ENCODE peak calls at places on chromosome 13, in eight cellular contexts. R is psoas muscle, E is adrenal gland, Q is mucosa of descending colon, D is right cardiac atrium, V is left ventricle myocardium inferior, T is sigmoid colon, H is HepG2. A is an unnamed sample.

GRCh38 chr13:63381078-63381859 is 1965.6 kb upstream of the PCDH20 start:
- DNase-seq in D (no peak), H (no peak), R (no peak), Q (no peak), V (no peak), E (no peak), T (no peak), A (no peak)

GRCh38 chr13:75687145-75687763 is 51.1 kb downstream of the LMO7 start:
- DNase-seq in T (no peak), H (peak; percentile 46), E (no peak), R (no peak), Q (peak; percentile 9), V (no peak), D (no peak), A (no peak)

GRCh38 chr13:48155850-48156249 is 60.9 kb upstream of the MED4 start:
- DNase-seq in Q (no peak), V (no peak), T (no peak), E (no peak), D (no peak), H (no peak), R (no peak), A (peak; percentile 83)

GRCh38 chr13:48431987-48432615 is 19.2 kb upstream of the LPAR6 start:
- DNase-seq in R (no peak), V (no peak), E (no peak), Q (no peak), T (no peak), D (no peak), H (peak; percentile 7), A (no peak)

GRCh38 chr13:51004111-51004865 is 94.7 kb downstream of the RNASEH2B start:
- DNase-seq in R (no peak), E (no peak), T (peak; percentile 57), H (no peak), D (no peak), Q (no peak), V (no peak), A (no peak)

GRCh38 chr13:110957181-110957884 is 42.5 kb upstream of the ANKRD10 start:
- DNase-seq in D (no peak), T (no peak), Q (no peak), E (no peak), H (peak; percentile 7), V (no peak), R (no peak), A (no peak)

GRCh38 chr13:68850160-68850559 is 1257.5 kb upstream of the ATXN8OS start:
- DNase-seq in V (no peak), Q (no peak), E (no peak), T (no peak), R (no peak), D (no peak), H (no peak), A (no peak)

GRCh38 chr13:49271264-49271663 is 23.5 kb downstream of the CDADC1 start:
- DNase-seq in E (no peak), H (no peak), V (no peak), Q (no peak), R (no peak), T (no peak), D (no peak), A (no peak)

GRCh38 chr13:26707122-26708006 is 53.2 kb downstream of the GPR12 start:
- DNase-seq in R (no peak), Q (peak; percentile 53), H (peak; percentile 50), E (peak; percentile 44), D (no peak), T (no peak), V (no peak), A (no peak)

GRCh38 chr13:110379905-110380341 is 72.8 kb downstream of the COL4A2 start:
- DNase-seq in Q (no peak), T (no peak), R (no peak), V (no peak), H (no peak), D (no peak), E (no peak), A (no peak)

GRCh38 chr13:114328595-114328994 is 14.3 kb downstream of the CHAMP1 start:
- DNase-seq in R (no peak), E (no peak), D (no peak), H (no peak), T (no peak), Q (peak; percentile 25), V (no peak), A (no peak)

GRCh38 chr13:66895780-66896179 is 334.4 kb downstream of the PCDH9 start:
- DNase-seq in T (no peak), E (no peak), V (no peak), R (no peak), H (no peak), Q (no peak), D (no peak), A (no peak)

GRCh38 chr13:34321986-34322385 is 504.0 kb downstream of the RFC3 start:
- DNase-seq in R (no peak), H (no peak), V (no peak), D (no peak), T (no peak), Q (no peak), E (no peak), A (no peak)

GRCh38 chr13:110010433-110011135 is 224.2 kb upstream of the IRS2 start:
- DNase-seq in E (no peak), V (no peak), H (no peak), D (no peak), Q (no peak), T (no peak), R (no peak), A (no peak)

GRCh38 chr13:110615005-110615321 is 382 bp upstream of the NAXD start:
- DNase-seq in T (no peak), R (no peak), D (no peak), V (no peak), E (no peak), Q (peak; percentile 20), H (no peak), A (no peak)

GRCh38 chr13:48594080-48594815 is 59.5 kb upstream of the CYSLTR2 start:
- DNase-seq in H (no peak), E (no peak), Q (no peak), R (no peak), T (no peak), D (no peak), V (no peak), A (no peak)

GRCh38 chr13:59424661-59425060 is 739.1 kb downstream of the DIAPH3 start:
- DNase-seq in E (no peak), V (no peak), H (no peak), Q (no peak), D (no peak), T (no peak), R (no peak), A (no peak)

GRCh38 chr13:95360052-95360451 is 58.8 kb upstream of the ABCC4 start:
- DNase-seq in Q (no peak), H (no peak), R (no peak), E (no peak), V (no peak), D (no peak), T (peak; percentile 9), A (no peak)

GRCh38 chr13:60721063-60721462 is 324.0 kb downstream of the TDRD3 start:
- DNase-seq in T (no peak), Q (no peak), H (no peak), E (no peak), V (no peak), D (no peak), R (no peak), A (no peak)

GRCh38 chr13:74910399-74910798 is 571.6 kb downstream of the TBC1D4 start:
- DNase-seq in T (no peak), H (no peak), Q (no peak), V (no peak), E (no peak), D (no peak), R (no peak), A (no peak)

GRCh38 chr13:41960700-41961697 is at the start of gene VWA8:
- DNase-seq in R (peak; percentile 91), T (peak; percentile 88), H (peak; percentile 59), E (peak; percentile 82), Q (peak; percentile 87), D (peak; percentile 94), V (peak; percentile 85), A (peak; percentile 81)

GRCh38 chr13:108120332-108120731 is 95.0 kb downstream of the LIG4 start:
- DNase-seq in Q (no peak), D (no peak), T (no peak), V (no peak), H (no peak), E (no peak), R (no peak), A (no peak)

GRCh38 chr13:30308548-30308947 is 1.2 kb upstream of the KATNAL1 start:
- DNase-seq in H (no peak), T (no peak), Q (no peak), E (no peak), R (no peak), D (no peak), V (no peak), A (no peak)
- H3K4me1 ChIP-seq in H (peaks cover 41% of the 10 kb centered on the region), T (peaks cover 33% of the 10 kb centered on the region), Q (no peaks in the 10 kb centered on the region), E (peaks cover 6% of the 10 kb centered on the region), R (peaks cover 37% of the 10 kb centered on the region), D (peaks cover 2% of the 10 kb centered on the region), V (peaks cover 82% of the 10 kb centered on the region), A (peaks cover 22% of the 10 kb centered on the region)

GRCh38 chr13:33191425-33192221 is 93.9 kb downstream of the STARD13 start:
- DNase-seq in Q (no peak), T (no peak), E (no peak), V (no peak), H (no peak), R (no peak), D (no peak), A (no peak)
- H3K4me1 ChIP-seq in Q (no peaks in the 10 kb centered on the region), T (peaks cover 89% of the 10 kb centered on the region), E (peaks cover 42% of the 10 kb centered on the region), V (peaks cover 99% of the 10 kb centered on the region), H (peaks cover 36% of the 10 kb centered on the region), R (peaks cover 11% of the 10 kb centered on the region), D (peaks cover 8% of the 10 kb centered on the region), A (no peaks in the 10 kb centered on the region)

DNA sequence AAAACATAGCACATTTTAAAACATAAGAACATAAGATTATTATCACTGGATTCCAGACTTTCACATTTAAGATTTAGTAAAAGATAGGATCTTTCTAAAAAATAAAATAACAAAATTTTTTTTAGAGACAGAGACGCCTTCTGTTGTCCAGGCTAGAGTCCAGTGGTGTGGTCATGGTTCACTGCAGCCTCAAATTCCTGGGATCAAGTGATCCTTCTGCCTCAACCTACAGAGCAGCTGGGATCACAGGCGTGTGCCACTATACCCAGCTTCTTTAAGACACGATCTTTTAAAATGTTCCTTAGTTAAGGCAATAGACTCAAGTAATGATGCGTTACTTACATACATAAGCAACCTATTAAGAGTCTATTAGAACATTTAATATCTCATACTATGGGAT is 32.7 kb downstream of the ALG5 start:
- DNase-seq in H (no peak), Q (no peak), T (no peak), V (no peak), E (no peak), R (no peak), D (no peak), A (no peak)
- H3K4me1 ChIP-seq in H (no peaks in the 10 kb centered on the region), Q (no peaks in the 10 kb centered on the region), T (no peaks in the 10 kb centered on the region), V (no peaks in the 10 kb centered on the region), E (no peaks in the 10 kb centered on the region), R (no peaks in the 10 kb centered on the region), D (no peaks in the 10 kb centered on the region), A (no peaks in the 10 kb centered on the region)

DNA sequence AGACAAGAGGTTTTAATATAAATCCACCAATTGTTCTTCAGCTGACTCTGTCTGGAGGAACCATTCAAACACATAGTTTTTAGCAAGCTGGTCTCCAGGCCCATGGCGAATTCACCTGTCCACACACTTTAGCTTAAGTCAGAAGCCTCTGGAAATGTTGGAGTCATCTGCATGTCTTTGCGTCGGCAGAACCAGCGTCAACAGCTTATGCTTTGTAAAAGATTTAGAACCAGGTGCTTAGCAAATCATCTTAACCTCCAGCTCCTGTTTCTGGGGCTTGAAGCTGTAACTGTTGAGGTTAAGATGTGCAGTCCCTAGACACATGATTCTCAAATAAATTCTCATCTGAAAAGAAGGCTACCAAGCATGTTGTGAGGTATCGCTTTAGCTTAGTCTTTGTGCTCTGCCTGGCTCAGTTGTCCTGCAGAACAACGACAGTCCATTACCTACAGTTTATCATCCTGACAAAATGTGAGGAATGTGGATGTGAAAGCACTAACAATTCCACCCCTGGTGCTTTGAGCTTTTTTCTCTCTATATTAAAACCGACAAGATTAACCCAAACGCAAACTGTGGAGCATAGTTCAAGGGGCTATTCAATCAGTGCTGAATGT is 4.4 kb downstream of the EFNB2 start:
- DNase-seq in Q (no peak), R (no peak), V (no peak), T (no peak), H (no peak), D (no peak), E (no peak), A (no peak)
- H3K4me1 ChIP-seq in Q (peaks cover 40% of the 10 kb centered on the region), R (peaks cover 3% of the 10 kb centered on the region), V (peaks cover 60% of the 10 kb centered on the region), T (peaks cover 24% of the 10 kb centered on the region), H (peaks cover 11% of the 10 kb centered on the region), D (peaks cover 2% of the 10 kb centered on the region), E (peaks cover 11% of the 10 kb centered on the region), A (peaks cover 24% of the 10 kb centered on the region)